ENCODE peak calls at places on chromosomes 7 and 10, in six cellular contexts. K, H, M, C, B and G are unnamed samples.
A peak's percentile ranks its signal among the peaks of the same experiment; 100 is the strongest.

GRCh38 chr7:41187322-41187721 is 515.6 kb downstream of the INHBA start:
- DNase-seq in K (no peak), H (no peak), M (no peak), C (no peak), B (no peak), G (no peak)

GRCh38 chr7:159093351-159093971 is 51.2 kb downstream of the VIPR2 start:
- DNase-seq in K (no peak), H (no peak), M (no peak), C (no peak), B (no peak), G (no peak)

GRCh38 chr10:99612167-99612831 is 7.9 kb downstream of the SLC25A28 start:
- DNase-seq in K (no peak), H (no peak), M (peak; percentile 25), C (no peak), B (peak; percentile 75), G (no peak)

GRCh38 chr10:114482915-114483314 is 78.6 kb upstream of the AFAP1L2 start:
- DNase-seq in K (no peak), H (no peak), M (no peak), C (no peak), B (no peak), G (no peak)

GRCh38 chr7:143385891-143386781 is 5.0 kb downstream of the ZYX start:
- DNase-seq in K (no peak), H (peak; percentile 68), M (no peak), C (no peak), B (no peak), G (no peak)

GRCh38 chr10:112330607-112331160 is 43.2 kb upstream of the ACSL5 start:
- DNase-seq in K (no peak), H (no peak), M (no peak), C (no peak), B (no peak), G (no peak)

GRCh38 chr10:97861351-97861750 is 11.7 kb downstream of the GOLGA7B start:
- DNase-seq in K (no peak), H (no peak), M (no peak), C (peak; percentile 51), B (no peak), G (no peak)

GRCh38 chr7:124597509-124597908 is 168.1 kb downstream of the GPR37 start:
- DNase-seq in K (no peak), H (no peak), M (no peak), C (no peak), B (no peak), G (no peak)

GRCh38 chr7:18577096-18577771 is 81.7 kb downstream of the HDAC9 start:
- DNase-seq in K (no peak), H (no peak), M (no peak), C (no peak), B (no peak), G (no peak)

GRCh38 chr7:3289996-3290395 is 11.1 kb upstream of the SDK1 start:
- DNase-seq in K (no peak), H (no peak), M (no peak), C (no peak), B (no peak), G (no peak)

GRCh38 chr7:22444181-22444966 is 55.6 kb downstream of the STEAP1B start:
- DNase-seq in K (peak; percentile 51), H (no peak), M (peak; percentile 69), C (no peak), B (no peak), G (no peak)

GRCh38 chr10:37754538-37755323 is 102.7 kb downstream of the ZNF248 start:
- DNase-seq in K (no peak), H (no peak), M (peak; percentile 28), C (no peak), B (peak; percentile 45), G (peak; percentile 18)

GRCh38 chr10:15842493-15843169 is 17.7 kb downstream of the MINDY3 start:
- DNase-seq in K (no peak), H (no peak), M (no peak), C (no peak), B (no peak), G (no peak)

GRCh38 chr10:11845113-11845512 is 22.0 kb downstream of the PROSER2 start:
- DNase-seq in K (no peak), H (no peak), M (no peak), C (no peak), B (no peak), G (no peak)

GRCh38 chr7:11727864-11728263 is 104.1 kb downstream of the THSD7A start:
- DNase-seq in K (no peak), H (no peak), M (no peak), C (no peak), B (no peak), G (no peak)

GRCh38 chr10:36725581-36726520 is 399.5 kb upstream of the ANKRD30A start:
- DNase-seq in K (peak; percentile 24), H (peak; percentile 56), M (peak; percentile 31), C (peak; percentile 31), B (peak; percentile 80), G (no peak)

DNA sequence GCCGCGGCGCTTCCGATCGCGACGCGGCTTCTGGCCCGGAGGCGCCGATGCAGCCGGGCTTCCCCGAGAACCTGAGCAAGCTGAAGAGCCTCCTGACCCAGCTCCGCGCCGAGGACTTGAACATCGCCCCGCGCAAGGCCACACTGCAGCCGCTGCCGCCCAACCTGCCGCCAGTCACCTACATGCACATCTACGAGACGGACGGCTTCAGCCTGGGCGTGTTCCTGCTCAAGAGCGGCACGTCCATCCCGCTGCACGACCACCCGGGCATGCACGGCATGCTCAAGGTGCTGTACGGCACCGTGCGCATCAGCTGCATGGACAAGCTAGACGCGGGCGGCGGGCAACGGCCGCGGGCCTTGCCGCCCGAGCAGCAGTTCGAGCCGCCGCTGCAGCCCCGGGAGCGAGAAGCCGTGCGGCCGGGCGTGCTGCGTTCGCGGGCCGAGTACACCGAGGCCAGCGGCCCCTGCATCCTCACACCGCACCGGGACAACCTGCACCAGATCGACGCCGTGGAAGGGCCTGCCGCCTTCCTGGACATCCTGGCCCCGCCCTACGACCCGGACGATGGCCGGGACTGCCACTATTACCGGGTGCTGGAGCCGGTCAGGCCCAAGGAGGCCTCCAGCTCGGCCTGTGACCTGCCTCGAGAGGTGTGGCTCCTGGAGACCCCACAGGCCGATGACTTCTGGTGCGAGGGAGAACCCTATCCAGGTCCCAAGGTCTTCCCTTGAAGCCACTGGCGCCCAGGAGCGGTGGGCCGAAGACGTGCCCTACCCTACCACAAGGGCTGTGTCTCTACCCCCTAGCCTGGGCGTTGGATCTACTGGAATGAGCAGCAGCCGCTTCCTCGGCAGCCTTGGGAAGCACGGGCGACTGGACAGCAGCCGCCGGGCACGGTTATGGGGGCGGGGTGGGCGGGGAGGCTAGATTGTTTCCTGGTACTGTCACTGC is 896 bp downstream of the ADO start:
- DNase-seq in K (peak; percentile 52), H (no peak), M (peak; percentile 51), C (peak; percentile 12), B (peak; percentile 78), G (peak; percentile 17)
- H3K27ac ChIP-seq in K (peak overlapping the region; percentile 93), H (no peak overlapping the region), M (peak overlapping the region; percentile 91), C (peak overlapping the region; percentile 94), B (peak overlapping the region; percentile 74), G (peak overlapping the region; percentile 96)

GRCh38 chr10:103181244-103181643 is 11.8 kb downstream of the NT5C2 start:
- DNase-seq in K (no peak), H (no peak), M (no peak), C (no peak), B (no peak), G (no peak)

GRCh38 chr10:103184615-103185014 is 8.5 kb downstream of the NT5C2 start:
- DNase-seq in K (no peak), H (no peak), M (no peak), C (no peak), B (no peak), G (no peak)

GRCh38 chr10:103180491-103180890 is 12.6 kb downstream of the NT5C2 start:
- DNase-seq in K (no peak), H (no peak), M (no peak), C (no peak), B (no peak), G (no peak)

GRCh38 chr10:103188853-103189252 is 4.2 kb downstream of the NT5C2 start:
- DNase-seq in K (no peak), H (no peak), M (no peak), C (peak; percentile 40), B (no peak), G (no peak)

DNA sequence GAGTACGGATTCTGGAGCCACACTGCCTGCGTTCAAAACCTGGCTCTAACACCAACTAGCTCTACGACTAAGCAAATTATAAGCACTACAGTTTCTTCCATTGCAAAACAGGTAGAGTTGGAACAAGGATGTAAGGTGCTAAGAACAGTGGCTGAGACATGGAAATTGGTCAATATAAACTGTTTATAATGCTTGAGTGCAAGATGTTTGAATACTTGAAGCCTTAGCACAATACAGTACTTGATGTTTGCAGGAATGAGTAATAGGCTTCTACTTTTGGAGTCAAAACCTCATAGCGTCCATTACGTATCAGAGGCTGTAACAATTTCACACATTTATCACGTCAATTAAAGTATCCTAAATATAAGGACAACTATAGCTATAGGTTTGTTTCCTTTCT is 6.9 kb downstream of the NT5C2 start:
- DNase-seq in K (no peak), H (no peak), M (no peak), C (no peak), B (no peak), G (no peak)
- H3K4me3 ChIP-seq in K (no peak overlapping the region), H (no peak overlapping the region), M (no peak overlapping the region), C (no peak overlapping the region), B (no peak overlapping the region), G (no peak overlapping the region)

GRCh38 chr7:138563808-138564207 is 103.7 kb downstream of the TRIM24 start:
- DNase-seq in K (no peak), H (no peak), M (no peak), C (no peak), B (no peak), G (no peak)
- H3K9me3 ChIP-seq in K (peaks cover 6% of the 10 kb centered on the region), H (peaks cover 12% of the 10 kb centered on the region), M (peaks cover 53% of the 10 kb centered on the region), C (no peaks in the 10 kb centered on the region), B (no peaks in the 10 kb centered on the region), G (no peaks in the 10 kb centered on the region)

GRCh38 chr10:60732240-60733188 is 45.8 kb upstream of the CDK1 start:
- DNase-seq in K (peak; percentile 60), H (peak; percentile 42), M (peak; percentile 55), C (no peak), B (peak; percentile 50), G (no peak)

GRCh38 chr10:60729106-60729505 is 49.2 kb upstream of the CDK1 start:
- DNase-seq in K (no peak), H (no peak), M (no peak), C (no peak), B (no peak), G (no peak)

GRCh38 chr10:60733826-60734225 is 44.5 kb upstream of the CDK1 start:
- DNase-seq in K (no peak), H (no peak), M (peak; percentile 13), C (no peak), B (no peak), G (no peak)

GRCh38 chr10:60733189-60733815 is 45.0 kb upstream of the CDK1 start:
- DNase-seq in K (peak; percentile 57), H (peak; percentile 55), M (peak; percentile 77), C (no peak), B (peak; percentile 74), G (peak; percentile 12)

DNA sequence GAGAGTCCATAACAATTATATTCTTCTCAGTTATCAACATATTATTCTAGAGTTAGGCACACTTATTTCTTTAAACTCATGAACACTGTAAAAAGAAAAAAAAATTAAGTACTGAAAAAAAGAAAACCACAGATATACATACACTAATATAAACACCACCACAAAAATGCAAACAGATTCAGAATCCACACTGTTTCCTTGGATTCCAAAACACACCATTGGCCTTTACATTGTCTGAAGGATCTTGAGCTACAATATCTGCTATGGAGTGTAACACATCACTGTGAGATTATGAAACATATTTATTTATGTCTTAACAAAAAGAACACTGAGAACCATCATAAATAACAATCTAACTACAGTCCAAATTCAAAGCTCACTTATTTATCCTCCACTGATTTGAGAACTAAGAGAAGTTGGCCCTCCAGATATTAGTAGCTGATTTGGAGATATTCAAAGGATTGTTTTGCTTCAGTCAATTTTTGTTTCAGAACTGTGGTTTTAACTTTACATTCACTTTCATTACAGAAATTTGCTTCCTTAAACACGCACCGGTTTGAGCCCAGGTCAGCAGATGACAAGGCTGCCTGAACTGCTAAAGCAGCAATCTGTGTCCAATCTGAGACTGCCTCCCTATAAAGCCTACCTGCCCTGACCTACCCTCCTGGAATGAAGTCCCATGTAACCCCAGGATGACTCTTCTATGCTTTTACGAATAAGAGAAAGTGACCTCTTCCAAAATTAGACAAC is 47.0 kb upstream of the CDK1 start:
- DNase-seq in K (peak; percentile 15), H (no peak), M (no peak), C (no peak), B (no peak), G (no peak)
- H3K27ac ChIP-seq in K (peak overlapping the region; percentile 90), H (no peak overlapping the region), M (peak overlapping the region; percentile 89), C (no peak overlapping the region), B (no peak overlapping the region), G (no peak overlapping the region)